ENCODE peak calls at places on chromosomes 13 and 19, in four cellular contexts. M, U, N and W are unnamed samples.

GRCh38 chr19:3458229-3458555 is 22.1 kb downstream of the SMIM24 start:
- DNase-seq in M (no peak), U (no peak), N (no peak), W (no peak)

GRCh38 chr13:112113355-112113754 is 46.4 kb downstream of the SOX1 start:
- DNase-seq in M (no peak), U (no peak), N (no peak), W (no peak)

GRCh38 chr13:113671066-113672001 is 4.3 kb downstream of the GRK1 start:
- DNase-seq in M (peak; percentile 23), U (no peak), N (no peak), W (no peak)

GRCh38 chr13:79780240-79780639 is 299.3 kb downstream of the NDFIP2 start:
- DNase-seq in M (no peak), U (peak; percentile 16), N (no peak), W (peak; percentile 15)

GRCh38 chr13:44120814-44121505 is 241.3 kb downstream of the LACC1 start:
- DNase-seq in M (no peak), U (no peak), N (no peak), W (no peak)

GRCh38 chr13:53782400-53783030 is 753.9 kb downstream of the OLFM4 start:
- DNase-seq in M (no peak), U (peak; percentile 66), N (peak; percentile 5), W (no peak)

GRCh38 chr13:46846736-46847135 is 49.8 kb upstream of the ESD start:
- DNase-seq in M (no peak), U (no peak), N (no peak), W (no peak)

GRCh38 chr13:39108746-39109145 is 70.5 kb downstream of the NHLRC3 start:
- DNase-seq in M (no peak), U (no peak), N (no peak), W (no peak)

GRCh38 chr13:49821216-49821820 is 28.8 kb upstream of the KPNA3 start:
- DNase-seq in M (no peak), U (peak; percentile 9), N (no peak), W (no peak)

GRCh38 chr19:54459282-54460229 is 4.0 kb downstream of the LENG9 start:
- DNase-seq in M (no peak), U (no peak), N (no peak), W (no peak)

GRCh38 chr13:26026211-26026610 is 25.6 kb downstream of the SHISA2 start:
- DNase-seq in M (no peak), U (no peak), N (no peak), W (no peak)

GRCh38 chr13:40082644-40083043 is 427.2 kb downstream of the COG6 start:
- DNase-seq in M (no peak), U (peak; percentile 94), N (no peak), W (no peak)

GRCh38 chr13:37608750-37609339 is 10.3 kb upstream of the POSTN start:
- DNase-seq in M (no peak), U (peak; percentile 42), N (no peak), W (no peak)

GRCh38 chr13:113758651-113759524 is at the start of gene TMEM255B:
- DNase-seq in M (peak; percentile 90), U (peak; percentile 70), N (no peak), W (peak; percentile 84)

GRCh38 chr19:45692187-45693111 is at the start of gene QPCTL:
- DNase-seq in M (peak; percentile 98), U (peak; percentile 100), N (peak; percentile 99), W (peak; percentile 99)

GRCh38 chr19:46716013-46716671 is 772 bp downstream of the PRKD2 start:
- DNase-seq in M (no peak), U (no peak), N (no peak), W (peak; percentile 45)

GRCh38 chr19:44875666-44876418 is 15.2 kb upstream of the TOMM40 start:
- DNase-seq in M (no peak), U (peak; percentile 57), N (no peak), W (no peak)

GRCh38 chr19:48513289-48514122 is 1.9 kb upstream of the LMTK3 start:
- DNase-seq in M (peak; percentile 74), U (peak; percentile 72), N (peak; percentile 8), W (peak; percentile 87)

GRCh38 chr19:50198431-50199253 is 4.8 kb upstream of the MYH14 start:
- DNase-seq in M (no peak), U (no peak), N (no peak), W (no peak)

GRCh38 chr19:35987571-35987896 is 7.5 kb upstream of the SDHAF1 start:
- DNase-seq in M (no peak), U (no peak), N (no peak), W (no peak)
- H3K4me3 ChIP-seq in M (no peak overlapping the region), U (no peak overlapping the region), N (no peak overlapping the region), W (peak overlapping the region; percentile 44)

DNA sequence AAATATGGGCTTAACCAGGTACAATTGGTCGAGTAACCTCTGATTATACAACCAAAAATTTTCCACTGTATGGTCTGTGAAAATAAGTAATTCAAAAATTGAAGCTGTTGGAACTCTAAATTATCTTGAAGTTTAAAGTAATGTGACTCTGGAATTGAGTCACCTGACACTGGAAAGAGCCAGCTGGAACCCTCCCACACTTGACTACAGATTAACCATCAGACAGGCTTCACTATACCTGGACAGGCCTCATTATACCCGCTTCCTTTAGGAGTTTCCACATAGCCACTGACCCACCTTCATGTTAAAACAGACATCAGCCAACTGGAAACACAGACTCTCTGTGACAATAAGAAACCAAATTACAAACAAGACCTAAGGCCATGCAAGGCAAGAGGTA is 1.3 kb downstream of the ZNF433 start:
- DNase-seq in M (no peak), U (no peak), N (no peak), W (no peak)
- H3K4me3 ChIP-seq in M (no peak overlapping the region), U (peak overlapping the region; percentile 88), N (peak overlapping the region; percentile 64), W (no peak overlapping the region)

DNA sequence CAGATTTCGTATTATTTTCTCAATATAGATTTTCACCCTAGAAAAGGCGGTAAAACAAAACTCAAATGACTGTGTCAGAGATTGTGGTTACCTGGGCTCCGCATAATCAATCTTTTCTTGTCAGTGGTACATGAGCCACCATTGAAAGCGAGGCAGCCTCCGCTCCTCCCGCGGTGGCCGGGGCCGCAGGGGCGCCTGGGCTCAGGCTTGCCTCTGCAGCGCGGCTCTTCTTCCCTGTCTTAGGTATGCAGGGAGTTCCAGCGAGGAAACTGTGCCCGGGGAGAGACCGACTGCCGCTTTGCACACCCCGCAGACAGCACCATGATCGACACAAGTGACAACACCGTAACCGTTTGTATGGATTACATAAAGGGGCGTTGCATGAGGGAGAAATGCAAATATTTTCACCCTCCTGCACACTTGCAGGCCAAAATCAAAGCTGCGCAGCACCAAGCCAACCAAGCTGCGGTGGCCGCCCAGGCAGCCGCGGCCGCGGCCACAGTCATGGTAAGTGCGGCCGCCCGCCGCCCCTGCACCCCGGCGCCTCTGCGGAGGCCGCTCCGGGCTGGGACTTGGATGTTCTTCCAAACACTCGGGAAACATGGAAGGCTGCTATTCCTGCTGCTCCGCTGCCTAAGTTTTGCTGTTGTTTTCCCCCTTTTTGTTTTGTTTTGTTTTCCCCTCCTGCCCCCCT is 87.3 kb upstream of the RAP2A start:
- DNase-seq in M (no peak), U (no peak), N (no peak), W (no peak)
- H3K4me3 ChIP-seq in M (no peak overlapping the region), U (no peak overlapping the region), N (no peak overlapping the region), W (no peak overlapping the region)

DNA sequence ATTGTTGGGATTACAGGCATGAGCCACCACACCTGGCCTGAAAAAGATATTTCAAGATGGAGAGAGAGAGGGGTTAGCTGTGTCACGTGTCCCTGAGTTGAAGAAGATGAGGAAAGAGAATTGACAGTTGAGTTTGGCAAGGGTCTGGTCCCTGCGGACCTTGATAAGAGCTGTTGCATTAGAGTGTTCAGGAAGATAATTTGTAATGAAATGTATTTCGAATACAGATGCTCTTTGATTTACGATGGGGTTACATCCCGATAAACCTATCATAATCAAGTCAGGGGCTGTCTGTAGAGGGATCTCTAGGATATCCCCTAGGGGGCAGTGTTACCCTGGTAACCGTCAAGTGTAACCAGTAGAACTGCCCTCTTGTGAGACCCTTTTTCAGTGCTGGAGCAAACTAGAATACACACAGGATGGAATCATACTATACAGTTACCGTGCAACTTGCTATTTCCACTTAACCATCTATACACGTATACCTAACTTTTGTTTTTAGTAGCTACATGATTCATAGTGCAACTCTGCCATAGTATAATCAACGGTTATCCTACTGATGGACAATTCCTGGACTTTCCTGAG is 1.5 kb upstream of the ELOF1 start:
- DNase-seq in M (no peak), U (peak; percentile 80), N (peak; percentile 25), W (peak; percentile 65)
- H3K4me3 ChIP-seq in M (no peak overlapping the region), U (no peak overlapping the region), N (no peak overlapping the region), W (no peak overlapping the region)

GRCh38 chr19:1267441-1268391 is 1.4 kb upstream of the CIRBP start:
- DNase-seq in M (no peak), U (no peak), N (no peak), W (no peak)
- H3K4me3 ChIP-seq in M (no peak overlapping the region), U (peak overlapping the region; percentile 25), N (peak overlapping the region; percentile 53), W (peak overlapping the region; percentile 16)